ENCODE peak calls at places on chromosome 1, in four cellular contexts. C, F, S and R are unnamed samples.

GRCh38 chr1:49630156-49630555 is 393.6 kb downstream of the AGBL4 start:
- DNase-seq in C (no peak), F (no peak), S (no peak), R (no peak)

GRCh38 chr1:27348861-27349783 is 7.3 kb downstream of the SYTL1 start:
- DNase-seq in C (peak; percentile 56), F (no peak), S (peak; percentile 86), R (peak; percentile 88)

GRCh38 chr1:183419399-183419798 is 1.2 kb upstream of the NMNAT2 start:
- DNase-seq in C (no peak), F (no peak), S (no peak), R (no peak)

GRCh38 chr1:229557214-229557850 is 1.2 kb downstream of the ABCB10 start:
- DNase-seq in C (no peak), F (peak; percentile 34), S (no peak), R (no peak)

GRCh38 chr1:86687595-86687994 is 16.8 kb upstream of the SH3GLB1 start:
- DNase-seq in C (no peak), F (no peak), S (no peak), R (no peak)

GRCh38 chr1:61746768-61747167 is 4.5 kb downstream of the PATJ start:
- DNase-seq in C (no peak), F (peak; percentile 35), S (no peak), R (no peak)

GRCh38 chr1:88350648-88351047 is 333.4 kb upstream of the PKN2 start:
- DNase-seq in C (no peak), F (no peak), S (no peak), R (no peak)

GRCh38 chr1:229037806-229038405 is 233.0 kb upstream of the RAB4A start:
- DNase-seq in C (no peak), F (peak; percentile 13), S (no peak), R (no peak)

GRCh38 chr1:239682945-239683344 is 296.6 kb downstream of the CHRM3 start:
- DNase-seq in C (no peak), F (no peak), S (no peak), R (no peak)
- H2BK120ac ChIP-seq in C (no peak overlapping the region), F (no peak overlapping the region), S (no peak overlapping the region), R (no peak overlapping the region)

DNA sequence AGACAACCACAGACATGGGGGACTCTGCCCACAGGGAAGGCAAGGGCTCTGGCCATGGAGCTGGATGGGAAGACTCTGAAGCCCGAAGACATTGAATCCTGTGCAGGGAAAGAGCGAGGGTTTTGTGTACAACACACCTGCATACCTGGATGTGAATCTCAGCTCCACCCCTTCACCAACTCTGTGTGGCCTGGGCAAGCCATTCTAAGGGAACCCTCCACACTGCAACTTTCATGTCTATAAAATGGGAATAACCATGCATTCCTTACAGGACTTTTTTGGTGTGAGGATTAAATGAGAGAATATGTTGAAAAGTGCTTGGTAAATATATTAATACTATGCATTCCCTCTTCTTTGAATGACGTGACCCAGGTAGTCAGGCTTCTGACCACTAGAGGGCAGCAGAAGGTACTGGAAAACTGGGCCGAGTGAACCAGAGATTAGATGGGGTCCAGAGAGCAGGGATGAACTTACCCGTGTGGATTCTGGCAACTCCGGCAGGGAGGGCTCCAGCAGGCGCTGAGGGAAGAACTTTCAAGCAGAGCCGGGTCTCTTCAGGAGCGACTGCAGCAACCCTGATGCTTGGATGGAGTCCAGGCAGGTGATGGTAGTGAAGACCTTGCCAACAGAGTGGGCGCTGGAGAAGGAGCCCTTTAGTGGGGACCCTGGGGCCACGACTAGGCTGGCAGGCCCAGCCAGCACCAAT is 908 bp upstream of the ELF3 start:
- DNase-seq in C (peak; percentile 84), F (peak; percentile 76), S (peak; percentile 81), R (peak; percentile 93)
- H3K4me2 ChIP-seq in C (peak overlapping the region; percentile 60), F (no peak overlapping the region), S (peak overlapping the region; percentile 25), R (peak overlapping the region; percentile 27)

GRCh38 chr1:2527553-2527860 is 1.1 kb upstream of the PANK4 start:
- DNase-seq in C (no peak), F (no peak), S (no peak), R (no peak)
- H2BK120ac ChIP-seq in C (peak overlapping the region; percentile 58), F (no peak overlapping the region), S (no peak overlapping the region), R (no peak overlapping the region)

GRCh38 chr1:44907909-44908308 is 64.9 kb upstream of the PTCH2 start:
- DNase-seq in C (no peak), F (no peak), S (no peak), R (no peak)
- H3K4me2 ChIP-seq in C (no peak overlapping the region), F (no peak overlapping the region), S (no peak overlapping the region), R (no peak overlapping the region)

GRCh38 chr1:172629638-172630037 is 29.3 kb upstream of the FASLG start:
- DNase-seq in C (no peak), F (no peak), S (no peak), R (no peak)
- H2BK120ac ChIP-seq in C (no peak overlapping the region), F (peak overlapping the region; percentile 84), S (no peak overlapping the region), R (no peak overlapping the region)

DNA sequence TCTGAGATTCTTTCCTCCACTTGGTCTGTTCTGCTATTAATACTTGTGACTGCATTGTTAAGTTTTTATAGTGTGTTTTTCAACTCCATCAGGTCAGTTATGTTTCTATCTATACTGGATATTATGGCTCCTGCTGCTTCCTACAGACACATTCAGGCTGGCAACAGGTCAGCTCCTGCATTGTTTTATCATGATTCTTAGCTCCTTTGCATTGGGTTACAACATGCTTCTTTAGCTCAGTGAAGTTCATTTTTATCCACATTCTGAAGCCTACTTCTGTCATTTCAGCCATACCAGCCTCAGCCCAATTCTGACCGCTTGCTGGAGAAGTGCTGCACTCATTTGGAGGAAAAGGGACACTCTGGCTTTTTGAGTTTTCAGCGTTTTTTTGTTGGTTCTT is 37.3 kb upstream of the F3 start:
- DNase-seq in C (no peak), F (peak; percentile 72), S (no peak), R (no peak)
- H3K4me2 ChIP-seq in C (no peak overlapping the region), F (peak overlapping the region; percentile 57), S (no peak overlapping the region), R (no peak overlapping the region)